ENCODE peak calls at places on chromosomes 11 and 22, in seven cellular contexts. R is ELR; J is PC-9; V is activated T-cell treated with anti-CD3 and anti-CD28 coated beads, Interleukin-2, amount 50 U/mL, for 1 hour; G is skeletal muscle cell; X is fibroblast of the conjunctiva; M is HEK293T. H is an unnamed sample.

GRCh38 chr11:133362156-133362555 is 170.1 kb downstream of the OPCML start:
- DNase-seq in R (no peak), J (no peak), V (no peak), G (no peak), X (no peak), M (no peak), H (no peak)

GRCh38 chr11:13110929-13111812 is 102.1 kb downstream of the RASSF10 start:
- DNase-seq in R (peak; percentile 77), J (peak; percentile 54), V (no peak), G (no peak), X (no peak), M (no peak), H (no peak)

GRCh38 chr11:11010624-11011127 is 152.8 kb upstream of the ZBED5 start:
- DNase-seq in R (peak; percentile 15), J (no peak), V (no peak), G (no peak), X (no peak), M (peak; percentile 50), H (no peak)

GRCh38 chr22:24593810-24594568 is 1.1 kb upstream of the LRRC75B start:
- DNase-seq in R (no peak), J (no peak), V (no peak), G (no peak), X (no peak), M (no peak), H (no peak)

GRCh38 chr22:50185384-50186087 is at the start of gene TRABD:
- DNase-seq in R (peak; percentile 92), J (peak; percentile 88), V (peak; percentile 89), G (peak; percentile 62), X (peak; percentile 67), M (peak; percentile 98), H (peak; percentile 50)

GRCh38 chr11:44949160-44950035 is 1.3 kb downstream of the TP53I11 start:
- DNase-seq in R (peak; percentile 15), J (no peak), V (peak; percentile 51), G (no peak), X (peak; percentile 22), M (peak; percentile 50), H (no peak)

GRCh38 chr11:35654711-35655110 is 7.9 kb upstream of the TRIM44 start:
- DNase-seq in R (no peak), J (no peak), V (no peak), G (no peak), X (no peak), M (no peak), H (no peak)

GRCh38 chr11:78229106-78229505 is 40.4 kb downstream of the USP35 start:
- DNase-seq in R (no peak), J (no peak), V (no peak), G (no peak), X (no peak), M (no peak), H (no peak)

GRCh38 chr22:20234760-20235452 is 33.2 kb downstream of the RTN4R start:
- DNase-seq in R (no peak), J (no peak), V (no peak), G (no peak), X (no peak), M (no peak), H (no peak)

GRCh38 chr11:62108017-62108750 is 15.6 kb upstream of the INCENP start:
- DNase-seq in R (peak; percentile 75), J (peak; percentile 44), V (no peak), G (no peak), X (peak; percentile 56), M (peak; percentile 60), H (no peak)

GRCh38 chr11:116958246-116958645 is 120.8 kb upstream of the APOA1 start:
- DNase-seq in R (peak; percentile 14), J (no peak), V (no peak), G (no peak), X (no peak), M (no peak), H (no peak)

GRCh38 chr11:131688056-131688693 is 317.8 kb downstream of the NTM start:
- DNase-seq in R (peak; percentile 65), J (peak; percentile 37), V (no peak), G (no peak), X (no peak), M (peak; percentile 84), H (no peak)

GRCh38 chr11:42951266-42951665 is 360.5 kb upstream of the API5 start:
- DNase-seq in R (no peak), J (no peak), V (no peak), G (no peak), X (no peak), M (no peak), H (no peak)

GRCh38 chr11:130533113-130533803 is 84.8 kb downstream of the ADAMTS15 start:
- DNase-seq in R (no peak), J (no peak), V (no peak), G (no peak), X (no peak), M (peak; percentile 19), H (no peak)

H was measured in smooth muscle cell of the brain vasculature.